ENCODE peak calls at places on chromosomes 3 and 15, in eight cellular contexts. W, S, H, B, U, V, G and A are unnamed samples.

GRCh38 chr3:142943870-142944269 is 19.6 kb downstream of the PAQR9 start:
- DNase-seq in W (no peak), S (no peak), H (no peak), B (no peak), U (no peak), V (no peak), G (no peak), A (no peak)

GRCh38 chr3:86815880-86816279 is 175.1 kb downstream of the VGLL3 start:
- DNase-seq in W (no peak), S (no peak), H (no peak), B (no peak), U (no peak), V (no peak), G (no peak), A (no peak)

GRCh38 chr15:60745469-60745971 is 266.6 kb upstream of the ICE2 start:
- DNase-seq in W (no peak), S (no peak), H (peak), B (no peak), U (peak), V (peak), G (peak), A (no peak)

GRCh38 chr3:23710555-23710954 is 95.2 kb upstream of the UBE2E1 start:
- DNase-seq in W (no peak), S (no peak), H (peak), B (no peak), U (no peak), V (peak), G (peak), A (no peak)

GRCh38 chr15:81001180-81002003 is 669 bp downstream of the TLNRD1 start:
- DNase-seq in W (peak), S (peak), H (peak), B (peak), U (peak), V (peak), G (peak), A (peak)

GRCh38 chr15:99306694-99307338 is 55.5 kb downstream of the LRRC28 start:
- DNase-seq in W (no peak), S (no peak), H (no peak), B (no peak), U (no peak), V (no peak), G (no peak), A (peak)

GRCh38 chr3:41102750-41103149 is 96.6 kb upstream of the CTNNB1 start:
- DNase-seq in W (no peak), S (no peak), H (no peak), B (no peak), U (no peak), V (no peak), G (no peak), A (no peak)

GRCh38 chr15:60552224-60552623 is 73.3 kb upstream of the ICE2 start:
- DNase-seq in W (no peak), S (no peak), H (no peak), B (no peak), U (no peak), V (no peak), G (no peak), A (no peak)

GRCh38 chr15:68409736-68410370 is 22.1 kb downstream of the ITGA11 start:
- DNase-seq in W (peak), S (no peak), H (no peak), B (no peak), U (no peak), V (peak), G (peak), A (peak)

GRCh38 chr15:96087180-96087886 is 243.2 kb upstream of the NR2F2 start:
- DNase-seq in W (no peak), S (no peak), H (no peak), B (no peak), U (no peak), V (no peak), G (no peak), A (no peak)

GRCh38 chr3:42025388-42026138 is 63.7 kb upstream of the ULK4 start:
- DNase-seq in W (peak), S (peak), H (peak), B (peak), U (peak), V (peak), G (peak), A (peak)

GRCh38 chr15:86044981-86045380 is 34.7 kb upstream of the AGBL1 start:
- DNase-seq in W (no peak), S (no peak), H (no peak), B (no peak), U (no peak), V (no peak), G (no peak), A (no peak)

GRCh38 chr3:73727117-73727802 is 102.5 kb upstream of the PDZRN3 start:
- DNase-seq in W (no peak), S (no peak), H (no peak), B (no peak), U (no peak), V (peak), G (no peak), A (no peak)

GRCh38 chr3:129577925-129578742 is 28.3 kb downstream of the PLXND1 start:
- DNase-seq in W (no peak), S (no peak), H (peak), B (peak), U (no peak), V (no peak), G (no peak), A (no peak)

GRCh38 chr3:157063926-157064325 is 96.0 kb downstream of the CCNL1 start:
- DNase-seq in W (no peak), S (no peak), H (no peak), B (no peak), U (no peak), V (no peak), G (no peak), A (no peak)

GRCh38 chr3:71309342-71309741 is 274.2 kb downstream of the FOXP1 start:
- DNase-seq in W (no peak), S (no peak), H (no peak), B (no peak), U (no peak), V (no peak), G (no peak), A (no peak)

GRCh38 chr3:30320392-30320791 is 286.0 kb upstream of the TGFBR2 start:
- DNase-seq in W (no peak), S (no peak), H (no peak), B (no peak), U (no peak), V (no peak), G (no peak), A (no peak)
- H3K27ac ChIP-seq in W (no peak), S (peak), H (no peak), B (no peak), U (no peak), V (no peak), G (no peak), A (no peak)

GRCh38 chr15:82970078-82970686 is 15.8 kb upstream of the RAMAC start:
- DNase-seq in W (no peak), S (no peak), H (no peak), B (no peak), U (no peak), V (no peak), G (no peak), A (no peak)
- TF ChIP-seq EP300 in W (no peak), S (no peak), H (no peak), B (no peak), U (no peak), V (no peak), G (no peak), A (no peak)

DNA sequence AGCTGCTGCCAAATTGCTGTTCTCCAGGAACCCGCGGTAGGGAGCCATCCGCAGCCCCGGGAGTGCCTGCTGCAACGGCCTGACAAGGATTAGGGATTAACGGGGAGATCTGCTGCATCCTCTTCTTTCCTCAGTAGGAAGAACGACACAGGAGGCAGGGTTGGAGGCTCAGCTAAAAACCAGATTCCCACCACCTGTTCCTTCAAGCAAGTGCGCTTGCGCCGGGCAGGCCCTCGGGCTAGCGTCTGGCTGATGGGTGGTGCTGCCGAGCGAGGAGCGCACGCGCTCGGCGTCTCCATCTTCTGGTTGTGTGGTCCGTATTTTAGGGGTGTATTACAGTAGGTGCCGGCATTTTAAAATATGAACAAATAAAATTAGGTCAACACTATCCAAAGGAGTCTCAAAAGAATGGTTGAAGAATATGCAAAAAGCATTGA is 25.4 kb upstream of the SLC25A26 start:
- DNase-seq in W (no peak), S (no peak), H (peak), B (peak), U (no peak), V (peak), G (peak), A (peak)
- TF ChIP-seq CTCF in W (no peak), S (no peak), H (no peak), B (no peak), U (no peak), V (no peak), G (no peak), A (no peak)

DNA sequence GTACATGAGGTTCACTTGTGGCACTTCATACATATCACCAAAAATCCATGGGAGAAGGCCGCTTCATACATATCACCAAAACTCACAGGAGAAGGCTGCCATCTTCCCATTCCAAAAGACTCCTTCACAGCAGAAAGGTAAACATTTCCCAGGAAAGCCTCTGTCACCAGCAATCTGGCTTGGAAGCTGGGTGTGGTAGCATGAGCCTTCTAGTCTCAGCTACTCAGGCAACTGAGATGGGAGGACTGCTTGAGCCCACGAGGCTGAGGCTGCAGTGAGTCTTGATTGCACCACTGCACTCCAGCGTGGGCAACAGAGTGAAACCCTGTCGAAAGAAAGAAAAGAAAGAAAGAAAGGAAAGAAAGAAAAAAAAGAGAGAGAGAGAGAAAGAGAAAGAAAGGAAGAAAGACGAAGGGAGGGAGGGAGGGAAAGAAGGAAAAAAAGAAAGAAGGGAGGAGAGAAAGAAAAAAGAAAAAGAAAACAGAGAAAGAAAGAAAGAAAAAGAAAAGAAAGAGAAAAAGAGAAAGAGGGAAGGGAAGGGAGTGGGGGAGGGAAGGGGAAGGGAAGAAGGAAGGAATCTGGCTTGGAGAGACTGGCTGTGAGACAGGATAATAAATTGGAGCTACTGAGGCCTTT is 7.2 kb downstream of the LRIG1 start:
- DNase-seq in W (no peak), S (no peak), H (peak), B (no peak), U (no peak), V (no peak), G (no peak), A (no peak)
- H3K27ac ChIP-seq in W (peak), S (no peak), H (peak), B (no peak), U (peak), V (peak), G (no peak), A (peak)

GRCh38 chr3:52346623-52347530 is 30.8 kb downstream of the DNAH1 start:
- DNase-seq in W (no peak), S (no peak), H (no peak), B (no peak), U (no peak), V (no peak), G (no peak), A (no peak)

GRCh38 chr3:52339612-52340011 is 23.5 kb downstream of the DNAH1 start:
- DNase-seq in W (no peak), S (peak), H (peak), B (peak), U (no peak), V (no peak), G (no peak), A (no peak)

GRCh38 chr3:52345521-52346110 is 29.5 kb downstream of the DNAH1 start:
- DNase-seq in W (no peak), S (no peak), H (no peak), B (no peak), U (no peak), V (no peak), G (no peak), A (no peak)

GRCh38 chr3:52343946-52344600 is 28.0 kb downstream of the DNAH1 start:
- DNase-seq in W (no peak), S (no peak), H (no peak), B (no peak), U (no peak), V (no peak), G (no peak), A (no peak)

DNA sequence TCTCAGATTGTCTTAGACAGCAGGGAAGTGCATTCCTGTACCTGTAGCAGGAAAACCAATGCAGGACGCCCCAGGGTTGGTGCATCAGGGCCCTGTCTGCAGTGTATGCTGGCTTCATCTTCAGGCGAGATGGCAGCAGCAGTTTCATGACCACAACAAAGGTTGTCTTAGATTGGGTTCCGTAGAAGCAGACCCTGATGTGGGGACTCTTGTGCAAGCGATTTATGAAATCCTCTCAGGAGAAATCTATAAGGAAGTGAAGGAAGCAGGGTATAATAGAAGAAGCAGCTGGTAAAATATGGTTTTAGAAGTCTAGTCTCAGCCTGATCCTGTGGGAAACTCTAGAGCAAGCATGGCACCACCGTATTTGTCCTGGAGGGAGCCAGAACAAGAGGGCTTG is 25.0 kb downstream of the DNAH1 start:
- DNase-seq in W (no peak), S (no peak), H (no peak), B (no peak), U (no peak), V (no peak), G (no peak), A (no peak)
- TF ChIP-seq EP300 in W (no peak), S (no peak), H (no peak), B (no peak), U (no peak), V (no peak), G (no peak), A (no peak)

GRCh38 chr15:62280625-62281024 is 115.5 kb upstream of the C2CD4B start:
- DNase-seq in W (no peak), S (no peak), H (no peak), B (no peak), U (no peak), V (no peak), G (no peak), A (no peak)

GRCh38 chr15:62272290-62272689 is 107.2 kb upstream of the C2CD4B start:
- DNase-seq in W (no peak), S (no peak), H (no peak), B (no peak), U (no peak), V (no peak), G (no peak), A (no peak)

GRCh38 chr15:62278534-62278933 is 113.4 kb upstream of the C2CD4B start:
- DNase-seq in W (no peak), S (no peak), H (no peak), B (no peak), U (no peak), V (no peak), G (no peak), A (no peak)

GRCh38 chr15:62275818-62276217 is 110.7 kb upstream of the C2CD4B start:
- DNase-seq in W (no peak), S (peak), H (no peak), B (no peak), U (no peak), V (no peak), G (no peak), A (no peak)

GRCh38 chr15:62277816-62278394 is 112.8 kb upstream of the C2CD4B start:
- DNase-seq in W (no peak), S (peak), H (no peak), B (no peak), U (no peak), V (no peak), G (no peak), A (no peak)
- TF ChIP-seq CTCF in W (no peak), S (no peak), H (no peak), B (no peak), U (no peak), V (no peak), G (no peak), A (no peak)

GRCh38 chr3:35670408-35670807 is 31.1 kb downstream of the ARPP21 start:
- DNase-seq in W (no peak), S (no peak), H (no peak), B (no peak), U (no peak), V (no peak), G (no peak), A (no peak)

GRCh38 chr3:35666893-35667292 is 27.6 kb downstream of the ARPP21 start:
- DNase-seq in W (no peak), S (no peak), H (no peak), B (no peak), U (no peak), V (no peak), G (no peak), A (no peak)

GRCh38 chr3:35664460-35664919 is 25.2 kb downstream of the ARPP21 start:
- DNase-seq in W (no peak), S (no peak), H (no peak), B (no peak), U (peak), V (peak), G (peak), A (peak)

GRCh38 chr3:35663471-35663870 is 24.1 kb downstream of the ARPP21 start:
- DNase-seq in W (no peak), S (no peak), H (no peak), B (no peak), U (no peak), V (no peak), G (no peak), A (no peak)

GRCh38 chr3:35665390-35666055 is 26.2 kb downstream of the ARPP21 start:
- DNase-seq in W (no peak), S (no peak), H (no peak), B (no peak), U (no peak), V (no peak), G (no peak), A (no peak)
- H3K27ac ChIP-seq in W (no peak), S (no peak), H (no peak), B (no peak), U (no peak), V (no peak), G (no peak), A (no peak)